ENCODE peak calls at places on chromosome 11, in ten cellular contexts. One of them, this sample, is unnamed.

GRCh38 chr11:79110796-79111195 is 330.0 kb downstream of the TENM4 start:
- DNase-seq in activated T-helper 9 cell treated with anti-CD3 and anti-CD28 coated beads, Interleukin-2, amount 50 U/mL, for 16 hours: no peak
- DNase-seq in EH: no peak
- DNase-seq in prostate gland: no peak
- DNase-seq in psoas muscle: no peak
- DNase-seq in naive thymus-derived CD8-positive, alpha-beta T cell: no peak
- DNase-seq in fibroblast of mammary gland: peak
- DNase-seq in brain microvascular endothelial cell: no peak
- DNase-seq in DMS 273 treated with DMSO at 0.1 percent for 48 hours: no peak
- DNase-seq in left cardiac atrium: no peak
- DNase-seq in this sample: no peak

GRCh38 chr11:76184551-76184993 is 21.7 kb downstream of the WNT11 start:
- DNase-seq in activated T-helper 9 cell treated with anti-CD3 and anti-CD28 coated beads, Interleukin-2, amount 50 U/mL, for 16 hours: no peak
- DNase-seq in EH: peak
- DNase-seq in prostate gland: no peak
- DNase-seq in psoas muscle: no peak
- DNase-seq in naive thymus-derived CD8-positive, alpha-beta T cell: no peak
- DNase-seq in fibroblast of mammary gland: no peak
- DNase-seq in brain microvascular endothelial cell: no peak
- DNase-seq in DMS 273 treated with DMSO at 0.1 percent for 48 hours: no peak
- DNase-seq in left cardiac atrium: peak
- DNase-seq in this sample: no peak

GRCh38 chr11:57711414-57712255 is at the start of gene MED19:
- DNase-seq in activated T-helper 9 cell treated with anti-CD3 and anti-CD28 coated beads, Interleukin-2, amount 50 U/mL, for 16 hours: peak
- DNase-seq in EH: peak
- DNase-seq in prostate gland: peak
- DNase-seq in psoas muscle: peak
- DNase-seq in naive thymus-derived CD8-positive, alpha-beta T cell: peak
- DNase-seq in fibroblast of mammary gland: peak
- DNase-seq in brain microvascular endothelial cell: peak
- DNase-seq in DMS 273 treated with DMSO at 0.1 percent for 48 hours: peak
- DNase-seq in left cardiac atrium: peak
- DNase-seq in this sample: peak

GRCh38 chr11:6111635-6112034 is 4.2 kb downstream of the OR56B4 start:
- DNase-seq in activated T-helper 9 cell treated with anti-CD3 and anti-CD28 coated beads, Interleukin-2, amount 50 U/mL, for 16 hours: no peak
- DNase-seq in EH: no peak
- DNase-seq in prostate gland: no peak
- DNase-seq in psoas muscle: no peak
- DNase-seq in naive thymus-derived CD8-positive, alpha-beta T cell: no peak
- DNase-seq in fibroblast of mammary gland: no peak
- DNase-seq in brain microvascular endothelial cell: no peak
- DNase-seq in DMS 273 treated with DMSO at 0.1 percent for 48 hours: no peak
- DNase-seq in left cardiac atrium: no peak
- DNase-seq in this sample: no peak

GRCh38 chr11:44112083-44112865 is 16.8 kb downstream of the EXT2 start:
- DNase-seq in activated T-helper 9 cell treated with anti-CD3 and anti-CD28 coated beads, Interleukin-2, amount 50 U/mL, for 16 hours: no peak
- DNase-seq in EH: peak
- DNase-seq in prostate gland: no peak
- DNase-seq in psoas muscle: peak
- DNase-seq in naive thymus-derived CD8-positive, alpha-beta T cell: no peak
- DNase-seq in fibroblast of mammary gland: peak
- DNase-seq in brain microvascular endothelial cell: peak
- DNase-seq in DMS 273 treated with DMSO at 0.1 percent for 48 hours: no peak
- DNase-seq in left cardiac atrium: peak
- DNase-seq in this sample: peak

GRCh38 chr11:2300936-2301630 is 635 bp downstream of the C11orf21 start:
- DNase-seq in activated T-helper 9 cell treated with anti-CD3 and anti-CD28 coated beads, Interleukin-2, amount 50 U/mL, for 16 hours: no peak
- DNase-seq in EH: no peak
- DNase-seq in prostate gland: no peak
- DNase-seq in psoas muscle: no peak
- DNase-seq in naive thymus-derived CD8-positive, alpha-beta T cell: peak
- DNase-seq in fibroblast of mammary gland: no peak
- DNase-seq in brain microvascular endothelial cell: no peak
- DNase-seq in DMS 273 treated with DMSO at 0.1 percent for 48 hours: no peak
- DNase-seq in left cardiac atrium: peak
- DNase-seq in this sample: no peak

GRCh38 chr11:129386795-129387390 is 11.2 kb downstream of the BARX2 start:
- DNase-seq in activated T-helper 9 cell treated with anti-CD3 and anti-CD28 coated beads, Interleukin-2, amount 50 U/mL, for 16 hours: no peak
- DNase-seq in EH: peak
- DNase-seq in prostate gland: no peak
- DNase-seq in psoas muscle: no peak
- DNase-seq in naive thymus-derived CD8-positive, alpha-beta T cell: no peak
- DNase-seq in fibroblast of mammary gland: no peak
- DNase-seq in brain microvascular endothelial cell: no peak
- DNase-seq in DMS 273 treated with DMSO at 0.1 percent for 48 hours: no peak
- DNase-seq in left cardiac atrium: no peak
- DNase-seq in this sample: no peak

GRCh38 chr11:73236879-73237278 is 18.8 kb downstream of the P2RY2 start:
- DNase-seq in activated T-helper 9 cell treated with anti-CD3 and anti-CD28 coated beads, Interleukin-2, amount 50 U/mL, for 16 hours: no peak
- DNase-seq in EH: peak
- DNase-seq in prostate gland: no peak
- DNase-seq in psoas muscle: peak
- DNase-seq in naive thymus-derived CD8-positive, alpha-beta T cell: no peak
- DNase-seq in fibroblast of mammary gland: peak
- DNase-seq in brain microvascular endothelial cell: no peak
- DNase-seq in DMS 273 treated with DMSO at 0.1 percent for 48 hours: no peak
- DNase-seq in left cardiac atrium: peak
- DNase-seq in this sample: peak

GRCh38 chr11:115961168-115962003 is 457.2 kb upstream of the CADM1 start:
- DNase-seq in activated T-helper 9 cell treated with anti-CD3 and anti-CD28 coated beads, Interleukin-2, amount 50 U/mL, for 16 hours: no peak
- DNase-seq in EH: no peak
- DNase-seq in prostate gland: no peak
- DNase-seq in psoas muscle: no peak
- DNase-seq in naive thymus-derived CD8-positive, alpha-beta T cell: no peak
- DNase-seq in fibroblast of mammary gland: no peak
- DNase-seq in brain microvascular endothelial cell: no peak
- DNase-seq in DMS 273 treated with DMSO at 0.1 percent for 48 hours: no peak
- DNase-seq in left cardiac atrium: no peak
- DNase-seq in this sample: no peak

This sample was measured in HCEC 1CT.